ENCODE peak calls at places on chromosomes 5 and 9, in seven cellular contexts. J is HCT116, V is A549, W is HepG2, O is H1, B is K562, A is endothelial cell of umbilical vein. U is an unnamed sample.

GRCh38 chr5:169875091-169875727 is 105.1 kb downstream of the INSYN2B start:
- DNase-seq in J (no peak), V (no peak), W (no peak), O (no peak), B (no peak), A (no peak), U (peak)

GRCh38 chr5:139037732-139038131 is 160.4 kb downstream of the SIL1 start:
- DNase-seq in J (no peak), V (no peak), W (no peak), O (no peak), B (no peak), A (no peak), U (no peak)

GRCh38 chr9:125966456-125966855 is 219.3 kb downstream of the PBX3 start:
- DNase-seq in J (no peak), V (no peak), W (no peak), O (no peak), B (no peak), A (no peak), U (no peak)

GRCh38 chr5:173645897-173646574 is 29.6 kb upstream of the BOD1 start:
- DNase-seq in J (no peak), V (no peak), W (no peak), O (no peak), B (no peak), A (no peak), U (no peak)

GRCh38 chr5:1140818-1141189 is 28.9 kb upstream of the SLC12A7 start:
- DNase-seq in J (no peak), V (no peak), W (no peak), O (no peak), B (no peak), A (no peak), U (no peak)

GRCh38 chr9:116405321-116405720 is 251.7 kb downstream of the PAPPA start:
- DNase-seq in J (no peak), V (no peak), W (no peak), O (no peak), B (no peak), A (no peak), U (no peak)

GRCh38 chr5:124661317-124662141 is 84.9 kb downstream of the ZNF608 start:
- DNase-seq in J (peak), V (peak), W (peak), O (no peak), B (peak), A (peak), U (no peak)

GRCh38 chr9:134611046-134611445 is 30.6 kb upstream of the COL5A1 start:
- DNase-seq in J (no peak), V (no peak), W (no peak), O (no peak), B (no peak), A (no peak), U (no peak)

GRCh38 chr9:126989847-126990821 is 75.6 kb downstream of the RALGPS1 start:
- DNase-seq in J (no peak), V (no peak), W (no peak), O (no peak), B (no peak), A (no peak), U (no peak)

GRCh38 chr5:16805478-16805877 is 130.6 kb downstream of the MYO10 start:
- DNase-seq in J (no peak), V (no peak), W (no peak), O (no peak), B (no peak), A (no peak), U (no peak)

GRCh38 chr5:176394881-176395675 is 6.5 kb downstream of the HIGD2A start:
- DNase-seq in J (no peak), V (no peak), W (no peak), O (no peak), B (no peak), A (no peak), U (no peak)

GRCh38 chr9:122130837-122131236 is 28.7 kb downstream of the NDUFA8 start:
- DNase-seq in J (no peak), V (no peak), W (no peak), O (no peak), B (no peak), A (no peak), U (no peak)

GRCh38 chr5:78896128-78896527 is 89.0 kb downstream of the ARSB start:
- DNase-seq in J (no peak), V (no peak), W (no peak), O (no peak), B (no peak), A (peak), U (no peak)

GRCh38 chr5:137199966-137200365 is 299.2 kb downstream of the SPOCK1 start:
- DNase-seq in J (no peak), V (peak), W (no peak), O (no peak), B (no peak), A (no peak), U (no peak)

GRCh38 chr9:108103294-108103693 is 613.7 kb upstream of the KLF4 start:
- DNase-seq in J (no peak), V (no peak), W (no peak), O (no peak), B (no peak), A (no peak), U (no peak)

GRCh38 chr5:119943148-119943547 is 313.8 kb downstream of the FAM170A start:
- DNase-seq in J (no peak), V (no peak), W (no peak), O (no peak), B (no peak), A (peak), U (peak)
- TF ChIP-seq CTCF in J (no peak), V (peak), W (no peak), O (no peak), B (no peak), A (no peak), U (no peak)

GRCh38 chr5:107671742-107672211 is 1.0 kb upstream of the EFNA5 start:
- DNase-seq in J (peak), V (peak), W (no peak), O (peak), B (no peak), A (peak), U (peak)

GRCh38 chr5:107672212-107673105 is 1.7 kb upstream of the EFNA5 start:
- DNase-seq in J (peak), V (peak), W (peak), O (peak), B (peak), A (peak), U (peak)

GRCh38 chr5:107670028-107670926 is 460 bp downstream of the EFNA5 start:
- DNase-seq in J (no peak), V (peak), W (no peak), O (peak), B (no peak), A (peak), U (no peak)

GRCh38 chr5:107669543-107670027 is 1.2 kb downstream of the EFNA5 start:
- DNase-seq in J (no peak), V (peak), W (no peak), O (peak), B (no peak), A (peak), U (no peak)

GRCh38 chr5:107670927-107671741 is at the start of gene EFNA5:
- DNase-seq in J (peak), V (peak), W (no peak), O (peak), B (no peak), A (peak), U (peak)
- TF ChIP-seq MAX in J (peak), V (no peak), W (no peak), O (peak), B (no peak), A (no peak), U (no peak)

GRCh38 chr5:120533581-120533980 is 69.5 kb downstream of the PRR16 start:
- DNase-seq in J (no peak), V (no peak), W (no peak), O (no peak), B (no peak), A (no peak), U (no peak)

GRCh38 chr5:120535900-120536299 is 71.8 kb downstream of the PRR16 start:
- DNase-seq in J (no peak), V (no peak), W (no peak), O (no peak), B (no peak), A (no peak), U (no peak)

GRCh38 chr5:120531215-120531614 is 67.1 kb downstream of the PRR16 start:
- DNase-seq in J (no peak), V (no peak), W (no peak), O (no peak), B (no peak), A (no peak), U (no peak)

GRCh38 chr5:120529386-120529785 is 65.3 kb downstream of the PRR16 start:
- DNase-seq in J (no peak), V (no peak), W (no peak), O (no peak), B (no peak), A (no peak), U (no peak)

DNA sequence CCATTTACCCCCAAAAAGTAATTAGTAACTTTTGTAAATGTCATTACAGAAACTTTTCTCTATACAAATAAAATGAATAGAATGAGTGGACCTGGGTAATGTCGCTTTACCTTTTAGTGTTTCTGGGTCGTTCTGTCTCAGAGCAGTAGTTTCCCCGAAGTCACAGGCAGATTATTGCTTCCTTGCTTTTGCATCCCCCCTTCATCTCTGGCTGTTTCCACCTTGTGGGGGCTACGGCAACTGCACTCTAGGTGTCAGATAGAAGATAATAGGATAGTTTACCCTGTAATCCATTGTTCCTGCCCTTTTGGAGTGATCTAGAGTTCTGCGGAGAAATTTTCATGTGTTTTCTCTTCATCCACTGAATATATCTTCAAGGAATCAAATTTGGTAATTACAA is 68.7 kb downstream of the PRR16 start:
- DNase-seq in J (peak), V (no peak), W (no peak), O (peak), B (peak), A (no peak), U (peak)
- TF ChIP-seq CTCF in J (peak), V (no peak), W (no peak), O (peak), B (peak), A (peak), U (peak)

GRCh38 chr9:124004608-124005007 is 7.0 kb upstream of the LHX2 start:
- DNase-seq in J (no peak), V (no peak), W (no peak), O (no peak), B (no peak), A (no peak), U (no peak)
- TF ChIP-seq MAX in J (no peak), V (no peak), W (no peak), O (no peak), B (no peak), A (no peak), U (no peak)

DNA sequence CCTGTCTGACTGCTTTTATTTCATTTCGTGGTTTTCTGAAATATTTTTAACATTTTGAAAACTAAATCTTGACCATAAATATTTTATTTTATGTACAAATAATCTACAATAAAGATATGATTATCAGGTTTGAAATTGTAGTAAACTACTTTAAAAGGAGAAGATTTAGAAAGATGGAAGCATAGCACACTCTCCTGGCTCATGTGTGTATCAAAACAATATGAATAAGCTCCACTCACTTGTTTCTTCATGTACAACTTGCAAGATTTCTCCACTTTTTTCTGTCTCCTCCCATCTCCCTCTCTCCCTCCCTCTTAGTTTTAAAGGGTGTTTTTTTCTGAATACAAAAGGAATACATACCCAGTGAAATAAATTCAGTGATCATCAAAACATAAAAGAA is 15.4 kb upstream of the VPS13A start:
- DNase-seq in J (no peak), V (no peak), W (no peak), O (no peak), B (no peak), A (no peak), U (no peak)
- TF ChIP-seq CTCF in J (no peak), V (no peak), W (no peak), O (no peak), B (no peak), A (no peak), U (no peak)

GRCh38 chr9:93486269-93486668 is 32.9 kb upstream of the FAM120AOS start:
- DNase-seq in J (no peak), V (no peak), W (no peak), O (no peak), B (no peak), A (no peak), U (no peak)
- TF ChIP-seq MAX in J (no peak), V (no peak), W (no peak), O (no peak), B (no peak), A (no peak), U (no peak)

DNA sequence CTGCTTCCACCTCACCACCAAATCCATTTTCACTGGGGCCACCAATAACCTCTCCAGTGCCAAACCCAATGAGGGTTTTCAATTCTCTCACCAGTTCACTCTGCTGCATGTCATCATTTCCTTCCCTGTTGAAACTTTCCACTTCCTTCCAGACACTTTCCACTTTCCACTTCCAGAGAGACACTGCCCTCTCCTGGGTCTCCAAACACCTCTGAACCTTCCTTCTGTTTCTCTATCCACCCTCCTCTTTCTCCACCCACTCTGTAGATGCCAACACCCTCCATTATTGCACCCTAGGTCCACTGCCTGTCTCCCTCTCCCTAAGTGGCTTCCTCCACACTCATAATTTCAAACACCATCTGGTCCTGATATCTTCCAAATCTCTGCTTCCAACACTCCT is 39.6 kb downstream of the PDE6A start:
- DNase-seq in J (no peak), V (no peak), W (no peak), O (no peak), B (no peak), A (no peak), U (no peak)
- TF ChIP-seq CTCF in J (no peak), V (no peak), W (no peak), O (no peak), B (no peak), A (no peak), U (no peak)

GRCh38 chr5:108606185-108606584 is 141.5 kb upstream of the FER start:
- DNase-seq in J (no peak), V (no peak), W (no peak), O (no peak), B (no peak), A (no peak), U (no peak)
- TF ChIP-seq MAX in J (no peak), V (no peak), W (no peak), O (no peak), B (no peak), A (no peak), U (no peak)

DNA sequence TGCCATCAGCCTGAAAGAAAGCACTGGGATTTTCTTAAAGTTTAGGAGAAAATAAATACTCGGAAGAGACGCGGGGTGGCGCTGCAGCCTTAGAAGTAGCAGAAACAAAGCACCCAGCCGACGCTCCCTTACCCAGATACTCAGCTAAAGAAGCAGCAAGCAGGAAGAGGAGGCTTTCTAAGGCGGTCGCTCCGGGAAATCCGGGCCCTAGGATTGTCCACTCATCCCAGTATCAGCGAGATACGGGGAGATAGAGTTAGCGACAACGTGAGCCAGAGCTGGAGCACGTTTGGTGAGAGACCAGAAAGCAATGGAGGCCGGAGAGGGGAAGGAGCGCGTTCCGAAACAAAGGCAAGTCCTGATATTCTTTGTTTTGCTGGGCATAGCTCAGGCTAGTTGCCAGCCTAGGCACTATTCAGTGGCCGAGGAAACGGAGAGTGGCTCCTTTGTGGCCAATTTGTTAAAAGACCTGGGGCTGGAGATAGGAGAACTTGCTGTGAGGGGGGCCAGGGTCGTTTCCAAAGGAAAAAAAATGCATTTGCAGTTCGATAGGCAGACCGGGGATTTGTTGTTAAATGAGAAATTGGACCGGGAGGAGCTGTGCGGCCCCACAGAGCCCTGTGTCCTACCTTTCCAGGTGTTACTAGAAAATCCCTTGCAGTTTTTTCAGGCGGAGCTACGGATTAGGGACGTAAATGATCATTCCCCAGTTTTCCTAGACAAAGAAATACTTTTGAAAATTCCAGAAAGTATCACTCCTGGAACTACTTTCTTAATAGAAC is at the start of gene PCDHB2:
- DNase-seq in J (no peak), V (peak), W (peak), O (peak), B (peak), A (peak), U (peak)
- TF ChIP-seq CTCF in J (no peak), V (peak), W (peak), O (peak), B (peak), A (peak), U (peak)

GRCh38 chr5:143174714-143175398 is 228.6 kb downstream of the NR3C1 start:
- DNase-seq in J (no peak), V (no peak), W (no peak), O (no peak), B (no peak), A (no peak), U (no peak)

GRCh38 chr5:143176048-143176447 is 227.4 kb downstream of the NR3C1 start:
- DNase-seq in J (no peak), V (no peak), W (no peak), O (no peak), B (no peak), A (no peak), U (peak)

GRCh38 chr5:143179126-143179740 is 224.3 kb downstream of the NR3C1 start:
- DNase-seq in J (no peak), V (no peak), W (no peak), O (no peak), B (no peak), A (no peak), U (no peak)

GRCh38 chr5:143180751-143181150 is 222.7 kb downstream of the NR3C1 start:
- DNase-seq in J (no peak), V (no peak), W (no peak), O (no peak), B (no peak), A (no peak), U (no peak)

GRCh38 chr5:143177263-143177994 is 226.1 kb downstream of the NR3C1 start:
- DNase-seq in J (no peak), V (peak), W (no peak), O (no peak), B (no peak), A (no peak), U (no peak)
- TF ChIP-seq MAX in J (no peak), V (no peak), W (no peak), O (no peak), B (no peak), A (no peak), U (no peak)